ENCODE peak calls at places on chromosomes 5 and 9, in eight cellular contexts. B is heart right ventricle, D is mammary epithelial cell, L is pancreas, A is breast epithelium, I is BE2C, T is sigmoid colon, Y is cardiac muscle cell. H is an unnamed sample.

GRCh38 chr5:57349214-57349613 is 133.4 kb downstream of the ACTBL2 start:
- DNase-seq in A (no peak), D (no peak), T (no peak), I (no peak), Y (no peak), L (no peak), B (no peak), H (no peak)

GRCh38 chr5:22889714-22890113 is 36.6 kb upstream of the CDH12 start:
- DNase-seq in B (no peak), I (no peak), L (no peak), D (no peak), Y (no peak), A (no peak), T (no peak), H (no peak)

GRCh38 chr5:171957591-171958251 is 48.7 kb downstream of the FBXW11 start:
- DNase-seq in L (peak; percentile 44), A (no peak), T (no peak), D (no peak), I (no peak), Y (no peak), B (no peak), H (no peak)

GRCh38 chr9:116574027-116574679 is 113.0 kb upstream of the TRIM32 start:
- DNase-seq in L (peak; percentile 44), Y (peak; percentile 46), I (peak; percentile 57), D (no peak), A (no peak), T (no peak), B (no peak), H (no peak)

GRCh38 chr9:116859763-116860162 is 172.7 kb downstream of the TRIM32 start:
- DNase-seq in T (no peak), B (no peak), I (no peak), A (no peak), Y (no peak), L (peak; percentile 45), D (peak; percentile 94), H (peak; percentile 84)

GRCh38 chr5:24547127-24547526 is 97.7 kb downstream of the CDH10 start:
- DNase-seq in B (no peak), T (no peak), I (peak; percentile 28), D (no peak), Y (no peak), A (no peak), L (peak; percentile 17), H (no peak)

GRCh38 chr5:72783354-72783753 is 33.1 kb upstream of the TNPO1 start:
- DNase-seq in D (no peak), I (no peak), T (no peak), A (no peak), Y (no peak), L (no peak), B (no peak), H (no peak)

GRCh38 chr5:68447530-68447929 is 232.0 kb downstream of the PIK3R1 start:
- DNase-seq in T (no peak), D (no peak), Y (no peak), I (no peak), L (no peak), B (no peak), A (no peak), H (no peak)

GRCh38 chr5:175479125-175479881 is 943 bp downstream of the SFXN1 start:
- DNase-seq in A (no peak), T (no peak), B (no peak), L (no peak), I (no peak), Y (no peak), D (no peak), H (no peak)

GRCh38 chr9:116585896-116586295 is 101.2 kb upstream of the TRIM32 start:
- DNase-seq in A (no peak), T (no peak), B (no peak), I (no peak), L (no peak), Y (no peak), D (no peak), H (no peak)

GRCh38 chr9:117828466-117828865 is 124.3 kb downstream of the TLR4 start:
- DNase-seq in B (no peak), D (no peak), A (no peak), Y (no peak), L (no peak), T (no peak), I (no peak), H (no peak)

GRCh38 chr5:64884541-64884940 is 115.8 kb downstream of the CWC27 start:
- DNase-seq in L (no peak), I (no peak), D (no peak), A (no peak), T (no peak), Y (no peak), B (no peak), H (no peak)

GRCh38 chr5:73122875-73123810 is 2.8 kb downstream of the TMEM171 start:
- DNase-seq in Y (no peak), A (no peak), L (no peak), B (no peak), T (no peak), D (peak; percentile 68), I (no peak), H (no peak)

GRCh38 chr5:33362915-33363314 is 77.8 kb upstream of the TARS1 start:
- DNase-seq in T (peak; percentile 77), B (peak; percentile 36), D (no peak), Y (peak; percentile 90), A (no peak), I (no peak), L (no peak), H (no peak)

GRCh38 chr5:180116077-180116375 is 44.5 kb upstream of the RNF130 start:
- DNase-seq in D (no peak), B (no peak), L (no peak), T (peak; percentile 54), A (peak; percentile 14), I (no peak), Y (no peak), H (no peak)

GRCh38 chr5:135005076-135005475 is 29.0 kb downstream of the PITX1 start:
- DNase-seq in D (no peak), T (peak; percentile 50), I (no peak), L (no peak), Y (no peak), B (no peak), A (no peak), H (no peak)

GRCh38 chr5:168557389-168557788 is 21.8 kb downstream of the PANK3 start:
- DNase-seq in T (no peak), B (no peak), I (no peak), L (no peak), A (no peak), Y (no peak), D (no peak), H (no peak)

GRCh38 chr9:98383758-98384157 is 128.3 kb upstream of the TBC1D2 start:
- DNase-seq in L (no peak), B (no peak), D (no peak), I (no peak), Y (no peak), T (no peak), A (no peak), H (peak; percentile 7)

GRCh38 chr9:68501159-68501506 is 39.5 kb downstream of the TMEM252 start:
- DNase-seq in T (no peak), I (no peak), B (no peak), D (no peak), A (no peak), L (no peak), Y (no peak), H (no peak)

GRCh38 chr5:71752441-71753190 is 33.5 kb downstream of the CARTPT start:
- DNase-seq in D (no peak), I (no peak), T (no peak), B (no peak), L (no peak), A (no peak), Y (no peak), H (no peak)

GRCh38 chr5:131198625-131199024 is 27.9 kb downstream of the LYRM7 start:
- DNase-seq in A (no peak), L (no peak), I (no peak), B (no peak), D (no peak), Y (no peak), T (no peak), H (no peak)

DNA sequence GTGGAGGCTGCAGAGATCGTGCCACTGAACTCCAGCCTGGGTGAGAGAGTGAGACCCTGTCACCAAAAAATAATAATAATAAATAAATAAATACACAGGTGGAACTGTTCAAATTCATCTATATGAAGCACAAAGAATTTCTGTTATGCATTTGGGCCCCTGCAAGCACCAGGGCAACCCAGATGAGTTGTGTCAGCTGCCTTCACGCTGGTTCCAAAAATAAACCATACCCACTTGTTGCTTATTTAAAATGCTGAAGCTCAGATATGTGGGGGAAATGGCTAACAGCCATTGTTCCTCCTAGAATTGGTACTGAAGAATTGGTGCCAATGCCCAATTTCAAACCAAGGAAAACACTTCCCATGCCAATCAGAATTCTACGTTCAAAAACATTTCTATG is 10.5 kb upstream of the C5orf15 start:
- DNase-seq in D (no peak), A (no peak), I (no peak), B (no peak), L (no peak), T (no peak), Y (no peak), H (no peak)
- H3K36me3 ChIP-seq in D (peaks cover 41% of the 10 kb centered on the region), A (peaks cover 3% of the 10 kb centered on the region), I (peaks cover 89% of the 10 kb centered on the region), B (no peaks in the 10 kb centered on the region), L (peaks cover 24% of the 10 kb centered on the region), T (peaks cover 44% of the 10 kb centered on the region), Y (peaks cover 33% of the 10 kb centered on the region), H (peaks cover 97% of the 10 kb centered on the region)

DNA sequence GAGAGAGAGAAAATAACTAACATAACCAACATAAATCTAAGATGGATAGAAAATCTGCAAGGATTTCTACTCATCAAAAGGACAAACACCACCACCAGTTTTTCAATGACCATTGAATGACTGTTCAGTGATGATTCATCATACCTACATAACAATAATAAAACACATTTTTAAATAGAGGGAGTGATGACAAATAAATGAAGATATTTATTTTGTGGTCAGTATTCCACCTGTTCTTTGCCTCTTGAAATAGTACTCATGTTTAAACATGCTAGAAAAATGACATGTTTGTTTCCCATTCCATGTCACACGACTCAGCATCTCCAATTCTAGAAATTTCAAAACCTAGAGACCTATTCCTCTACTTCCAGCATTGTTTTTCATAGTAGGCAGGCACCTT is 34.6 kb upstream of the ADAMTS16 start:
- DNase-seq in L (no peak), B (no peak), A (no peak), D (peak; percentile 45), T (no peak), I (no peak), Y (no peak), H (no peak)
- H3K27me3 ChIP-seq in L (no peaks in the 10 kb centered on the region), B (no peaks in the 10 kb centered on the region), A (no peaks in the 10 kb centered on the region), D (no peaks in the 10 kb centered on the region), T (no peaks in the 10 kb centered on the region), I (no peaks in the 10 kb centered on the region), Y (no peaks in the 10 kb centered on the region), H (peaks cover 37% of the 10 kb centered on the region)

GRCh38 chr5:54273715-54274114 is 36.7 kb downstream of the ARL15 start:
- DNase-seq in D (no peak), Y (peak; percentile 10), I (no peak), T (no peak), B (no peak), L (no peak), A (no peak), H (no peak)
- H3K4me3 ChIP-seq in D (no peak overlapping the region), Y (no peak overlapping the region), I (no peak overlapping the region), T (no peak overlapping the region), B (no peak overlapping the region), L (no peak overlapping the region), A (no peak overlapping the region), H (no peak overlapping the region)

DNA sequence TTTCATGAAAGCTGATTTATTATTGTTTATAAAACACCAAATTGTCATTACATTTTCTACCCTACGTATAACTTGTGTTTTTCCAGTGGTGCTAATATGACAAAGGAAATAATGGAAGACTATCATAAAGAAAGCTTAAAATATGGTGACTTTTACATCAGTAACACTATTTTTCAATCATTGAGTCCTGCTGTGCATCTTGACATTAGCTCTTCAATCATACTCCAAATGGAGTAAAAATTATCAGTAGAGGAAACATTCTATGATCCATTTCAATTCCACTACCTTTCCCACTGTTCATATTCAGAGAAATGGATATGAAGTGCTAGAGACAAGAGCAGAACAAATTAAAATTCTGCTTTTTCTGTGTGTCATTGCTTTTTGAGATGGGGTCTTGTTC is 536.6 kb downstream of the RAB3C start:
- DNase-seq in Y (no peak), T (no peak), B (no peak), I (no peak), D (no peak), L (no peak), A (no peak), H (no peak)
- H3K36me3 ChIP-seq in Y (no peaks in the 10 kb centered on the region), T (no peaks in the 10 kb centered on the region), B (no peaks in the 10 kb centered on the region), I (no peaks in the 10 kb centered on the region), D (no peaks in the 10 kb centered on the region), L (no peaks in the 10 kb centered on the region), A (no peaks in the 10 kb centered on the region), H (no peaks in the 10 kb centered on the region)

H was measured in RWPE2.